ENCODE peak calls at places on chromosomes 2 and 18, in six cellular contexts. S is RWPE1, J is tibial artery, K is astrocyte of the cerebellum, G is bronchial epithelial cell, X is GM23338. E is an unnamed sample.

GRCh38 chr2:100197643-100198153 is 55.3 kb upstream of the AFF3 start:
- DNase-seq in S (no peak), J (peak; percentile 50), K (peak; percentile 44), G (no peak), X (peak; percentile 70), E (peak; percentile 43)

GRCh38 chr2:191910518-191910917 is 63.6 kb upstream of the CAVIN2 start:
- DNase-seq in S (no peak), J (no peak), K (peak; percentile 32), G (peak; percentile 86), X (no peak), E (no peak)

GRCh38 chr18:73774836-73775509 is 372.7 kb downstream of the FBXO15 start:
- DNase-seq in S (peak; percentile 51), J (no peak), K (no peak), G (peak; percentile 20), X (peak; percentile 37), E (peak; percentile 52)

GRCh38 chr2:38653715-38654494 is 12.0 kb upstream of the GALM start:
- DNase-seq in S (peak; percentile 27), J (no peak), K (no peak), G (peak; percentile 43), X (no peak), E (no peak)

GRCh38 chr2:157492189-157492773 is 48.4 kb upstream of the CYTIP start:
- DNase-seq in S (peak; percentile 67), J (peak; percentile 51), K (peak; percentile 49), G (peak; percentile 64), X (peak; percentile 79), E (peak; percentile 80)

GRCh38 chr18:3097082-3097481 is 84.1 kb upstream of the LPIN2 start:
- DNase-seq in S (no peak), J (no peak), K (no peak), G (no peak), X (no peak), E (no peak)

GRCh38 chr18:70376137-70376913 is 87.5 kb downstream of the SOCS6 start:
- DNase-seq in S (no peak), J (no peak), K (no peak), G (no peak), X (no peak), E (no peak)

GRCh38 chr2:180110469-180110868 is 103.4 kb upstream of the CWC22 start:
- DNase-seq in S (no peak), J (no peak), K (no peak), G (no peak), X (no peak), E (no peak)

GRCh38 chr2:152251811-152252210 is 76.2 kb upstream of the STAM2 start:
- DNase-seq in S (no peak), J (no peak), K (no peak), G (no peak), X (no peak), E (no peak)

GRCh38 chr2:20217041-20217970 is 7.6 kb downstream of the SDC1 start:
- DNase-seq in S (peak; percentile 94), J (no peak), K (no peak), G (peak; percentile 95), X (no peak), E (no peak)

DNA sequence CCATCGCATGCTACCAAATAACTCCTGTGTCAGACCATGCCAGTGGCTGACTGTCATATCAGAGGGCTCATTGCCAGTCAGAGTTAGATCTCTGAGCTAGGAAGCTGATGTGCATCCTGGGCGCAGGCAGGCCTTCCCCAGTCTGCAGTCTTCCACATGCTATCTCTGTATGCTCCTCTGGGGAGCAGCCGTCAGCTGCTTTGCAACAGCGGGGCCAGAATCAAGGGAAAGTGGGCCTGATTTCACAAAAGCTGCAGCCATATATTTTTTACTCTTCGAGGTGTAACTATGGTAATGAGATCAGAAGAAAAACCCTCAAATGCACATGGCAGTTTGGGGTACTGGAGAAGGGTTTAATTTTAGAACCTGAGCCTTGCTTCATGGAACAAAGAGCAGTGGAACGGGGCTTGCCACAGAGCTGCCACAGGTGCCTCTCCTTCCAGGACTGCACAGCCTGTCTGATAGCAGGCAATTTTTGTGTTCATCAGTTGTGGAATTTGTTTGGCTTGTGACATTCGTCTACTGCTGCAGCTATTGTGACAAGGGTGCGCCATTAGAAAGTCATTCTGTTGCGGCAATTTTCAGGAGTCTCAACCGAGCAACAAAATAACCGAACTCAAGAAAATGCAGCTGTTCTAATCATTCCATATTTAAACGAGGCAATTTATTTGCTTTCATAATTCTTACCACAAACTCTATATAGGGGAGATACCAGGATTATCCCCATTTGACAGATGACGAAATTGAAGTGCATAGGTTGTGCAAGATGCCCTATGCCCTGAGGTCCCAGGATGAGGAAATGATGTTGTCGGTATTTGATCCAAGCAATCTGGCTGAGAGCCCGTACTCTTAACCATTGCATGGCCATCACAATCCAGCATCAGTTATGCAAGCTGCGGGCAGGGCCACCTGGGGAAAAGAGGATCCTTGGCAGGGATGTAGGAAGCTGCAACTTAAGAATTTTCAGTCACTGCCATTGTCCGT is 109.6 kb upstream of the CYRIA start:
- DNase-seq in S (peak; percentile 26), J (no peak), K (no peak), G (peak; percentile 41), X (peak; percentile 59), E (no peak)
- TF ChIP-seq CTCF in S (no peak), J (no peak), K (peak; percentile 44), G (peak; percentile 12), X (peak; percentile 51), E (no peak)

GRCh38 chr2:72826156-72826477 is 284 bp upstream of the EXOC6B start:
- DNase-seq in S (no peak), J (no peak), K (no peak), G (no peak), X (no peak), E (no peak)

GRCh38 chr2:72824224-72824842 is 1.5 kb downstream of the EXOC6B start:
- DNase-seq in S (peak; percentile 69), J (no peak), K (no peak), G (peak; percentile 91), X (peak; percentile 20), E (no peak)

GRCh38 chr2:72827495-72827894 is 1.7 kb upstream of the EXOC6B start:
- DNase-seq in S (no peak), J (no peak), K (no peak), G (no peak), X (no peak), E (no peak)

GRCh38 chr2:72827999-72828646 is 2.3 kb upstream of the EXOC6B start:
- DNase-seq in S (peak; percentile 90), J (no peak), K (no peak), G (peak; percentile 97), X (no peak), E (no peak)

DNA sequence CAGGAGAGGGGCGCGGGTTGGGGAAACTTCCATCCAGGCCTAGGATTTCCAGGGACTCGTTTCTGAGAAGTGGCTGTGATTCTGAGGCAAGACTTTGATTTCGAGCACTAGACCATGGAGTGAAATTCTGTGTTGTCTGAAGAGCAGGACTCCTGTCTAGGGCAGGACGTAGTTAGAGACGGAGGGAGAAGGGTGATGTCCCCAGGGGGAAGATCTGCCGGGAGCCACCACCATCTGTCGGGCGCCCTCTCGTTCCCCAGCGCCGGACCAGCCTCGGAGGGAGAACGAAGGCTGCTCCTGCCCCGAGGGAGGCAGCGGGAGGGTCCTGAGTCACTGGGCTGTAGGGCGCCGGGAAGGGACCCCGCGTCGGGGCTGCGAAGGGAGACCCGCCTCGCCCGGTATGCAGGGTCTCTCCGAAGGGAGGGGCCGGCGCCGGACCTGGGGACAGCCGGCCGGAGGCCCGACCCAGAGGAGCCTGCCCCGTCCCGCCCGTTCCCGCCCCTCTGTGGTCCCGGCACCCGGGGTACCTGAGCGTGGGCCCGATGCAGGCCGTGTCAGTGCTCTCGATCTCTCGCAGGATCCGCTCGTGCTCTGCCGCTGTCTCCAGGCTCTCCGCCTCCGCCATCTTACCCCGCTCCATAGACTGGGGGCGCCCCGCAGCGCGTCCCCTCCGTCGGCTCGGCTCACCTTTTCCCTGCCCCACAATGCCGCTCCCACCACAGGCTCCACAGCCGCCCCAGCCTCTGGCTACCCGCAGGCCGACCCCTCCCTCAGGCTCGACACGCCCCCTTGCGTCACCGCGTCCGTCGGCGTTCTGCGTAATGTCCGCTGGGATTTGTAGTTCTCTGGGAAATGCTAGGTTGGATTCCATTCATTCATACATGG is at the start of gene EXOC6B:
- DNase-seq in S (peak; percentile 89), J (peak; percentile 89), K (peak; percentile 80), G (peak; percentile 85), X (peak; percentile 98), E (peak; percentile 90)
- TF ChIP-seq CTCF in S (no peak), J (no peak), K (no peak), G (no peak), X (no peak), E (no peak)

DNA sequence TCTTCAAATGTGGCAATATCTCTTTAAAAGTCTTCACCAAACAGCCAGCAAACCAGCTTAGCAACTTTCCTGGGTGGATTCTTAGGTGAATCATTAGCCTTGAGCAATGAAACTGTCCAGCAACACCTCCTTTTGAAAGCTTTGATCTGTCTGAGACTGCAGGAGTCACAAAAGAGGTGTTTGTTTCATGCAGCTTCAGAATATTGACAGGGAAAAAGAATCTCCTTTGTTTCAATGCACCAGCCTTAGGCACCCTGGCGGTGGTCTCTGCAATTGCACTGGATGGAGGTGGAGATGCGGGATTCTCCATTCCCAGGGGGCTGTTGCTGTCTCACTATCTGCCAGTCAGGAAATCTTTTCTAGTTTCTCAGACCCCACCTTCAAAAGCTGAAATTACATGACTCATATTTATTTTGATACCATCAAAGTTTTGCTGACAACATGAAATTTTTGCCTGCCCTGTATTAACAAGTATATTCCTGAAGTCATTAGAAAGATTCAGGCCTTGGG is 76.0 kb upstream of the DSG1 start:
- DNase-seq in S (peak; percentile 83), J (no peak), K (no peak), G (peak; percentile 100), X (peak; percentile 80), E (peak; percentile 61)
- TF ChIP-seq CTCF in S (peak; percentile 76), J (no peak), K (peak; percentile 70), G (peak; percentile 81), X (peak; percentile 81), E (peak; percentile 59)

DNA sequence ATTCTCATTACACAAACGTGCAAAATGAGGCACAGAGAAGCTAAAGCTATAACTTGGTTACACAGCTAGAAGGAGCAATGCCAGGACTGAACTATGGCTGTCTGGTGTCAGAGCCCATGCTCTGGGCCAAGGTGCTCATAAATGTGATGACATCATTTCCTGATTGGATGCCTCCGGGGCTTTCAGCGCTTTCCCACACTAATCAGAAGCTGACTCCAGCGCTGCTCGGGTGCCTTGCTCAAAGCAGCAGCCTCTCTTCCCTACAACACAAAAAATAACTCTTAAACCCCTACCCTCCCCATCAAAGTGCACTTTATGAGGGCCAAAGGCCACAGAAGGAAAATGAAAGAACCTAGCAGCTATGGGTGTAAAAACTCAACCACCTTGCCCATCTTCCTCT is 90.7 kb downstream of the STK39 start:
- DNase-seq in S (peak; percentile 71), J (no peak), K (no peak), G (peak; percentile 50), X (no peak), E (no peak)
- TF ChIP-seq CTCF in S (no peak), J (no peak), K (no peak), G (no peak), X (no peak), E (no peak)

GRCh38 chr18:12990977-12991838 is at the start of gene CEP192:
- DNase-seq in S (peak; percentile 98), J (peak; percentile 97), K (peak; percentile 97), G (peak; percentile 93), X (peak; percentile 98), E (peak; percentile 98)
- TF ChIP-seq CTCF in S (no peak), J (no peak), K (no peak), G (peak; percentile 2), X (no peak), E (no peak)

GRCh38 chr2:74712223-74713053 is 58.4 kb downstream of the SEMA4F start:
- DNase-seq in S (peak; percentile 41), J (no peak), K (no peak), G (peak; percentile 91), X (no peak), E (no peak)
- TF ChIP-seq CTCF in S (no peak), J (no peak), K (no peak), G (no peak), X (no peak), E (no peak)

E was measured in body of pancreas.